ENCODE peak calls at places on chromosomes 12 and 14, in five cellular contexts. A, R, K, P and H are unnamed samples.

GRCh38 chr12:75437564-75437963 is 43.0 kb upstream of the GLIPR1 start:
- DNase-seq in A (peak; percentile 53), R (no peak), K (peak; percentile 54), P (no peak), H (no peak)

GRCh38 chr14:97379091-97379531 is 581.9 kb downstream of the VRK1 start:
- DNase-seq in A (no peak), R (no peak), K (no peak), P (no peak), H (no peak)

GRCh38 chr14:98227000-98227726 is 1044.8 kb downstream of the BCL11B start:
- DNase-seq in A (no peak), R (no peak), K (no peak), P (peak; percentile 28), H (no peak)

GRCh38 chr12:54228471-54228870 is 39.7 kb upstream of the SMUG1 start:
- DNase-seq in A (no peak), R (no peak), K (no peak), P (no peak), H (no peak)

GRCh38 chr12:13173537-13173936 is 23.0 kb upstream of the EMP1 start:
- DNase-seq in A (peak; percentile 91), R (no peak), K (peak; percentile 99), P (peak; percentile 85), H (peak; percentile 29)

GRCh38 chr12:107635139-107635538 is 50.5 kb upstream of the PWP1 start:
- DNase-seq in A (no peak), R (no peak), K (no peak), P (no peak), H (no peak)

GRCh38 chr14:75489480-75489837 is 32.8 kb upstream of the BATF start:
- DNase-seq in A (no peak), R (no peak), K (no peak), P (no peak), H (no peak)

GRCh38 chr12:103012884-103013283 is 55.4 kb downstream of the ASCL1 start:
- DNase-seq in A (no peak), R (no peak), K (no peak), P (no peak), H (no peak)

GRCh38 chr12:79884401-79885006 is 50.4 kb downstream of the PPP1R12A start:
- DNase-seq in A (no peak), R (no peak), K (no peak), P (no peak), H (no peak)

GRCh38 chr12:19964549-19964948 is 403.8 kb upstream of the PDE3A start:
- DNase-seq in A (no peak), R (no peak), K (peak; percentile 34), P (no peak), H (no peak)

GRCh38 chr12:128531153-128531552 is 264.2 kb downstream of the TMEM132C start:
- DNase-seq in A (no peak), R (no peak), K (no peak), P (no peak), H (no peak)

GRCh38 chr12:57836442-57837375 is 9.8 kb downstream of the CTDSP2 start:
- DNase-seq in A (peak; percentile 61), R (peak; percentile 99), K (peak; percentile 82), P (peak; percentile 84), H (peak; percentile 80)

GRCh38 chr12:64826234-64826633 is 1.8 kb downstream of the TBC1D30 start:
- DNase-seq in A (peak; percentile 34), R (peak; percentile 20), K (peak; percentile 61), P (no peak), H (peak; percentile 77)

GRCh38 chr12:12872934-12873275 is 18.5 kb upstream of the GPRC5A start:
- DNase-seq in A (peak; percentile 86), R (no peak), K (peak; percentile 69), P (no peak), H (no peak)

GRCh38 chr14:71692496-71692895 is 239.7 kb upstream of the RGS6 start:
- DNase-seq in A (no peak), R (no peak), K (peak; percentile 50), P (no peak), H (no peak)

GRCh38 chr12:113092478-113093408 is 36.2 kb downstream of the DTX1 start:
- DNase-seq in A (no peak), R (no peak), K (peak; percentile 22), P (no peak), H (peak; percentile 80)

GRCh38 chr12:103166949-103167348 is 209.5 kb downstream of the ASCL1 start:
- DNase-seq in A (no peak), R (no peak), K (no peak), P (no peak), H (no peak)

GRCh38 chr12:93996321-93996720 is 152.1 kb upstream of the PLXNC1 start:
- DNase-seq in A (no peak), R (no peak), K (no peak), P (no peak), H (no peak)

GRCh38 chr14:30322819-30323218 is 236.1 kb upstream of the G2E3 start:
- DNase-seq in A (no peak), R (no peak), K (no peak), P (no peak), H (no peak)

GRCh38 chr14:90510208-90510607 is 113.4 kb downstream of the CALM1 start:
- DNase-seq in A (no peak), R (no peak), K (no peak), P (no peak), H (peak; percentile 86)

GRCh38 chr12:14416658-14417057 is 51.2 kb downstream of the ATF7IP start:
- DNase-seq in A (peak; percentile 56), R (peak; percentile 76), K (peak; percentile 62), P (no peak), H (no peak)

GRCh38 chr12:20212658-20213387 is 155.5 kb upstream of the PDE3A start:
- DNase-seq in A (peak; percentile 69), R (peak; percentile 95), K (peak; percentile 100), P (peak; percentile 95), H (peak; percentile 66)

GRCh38 chr12:102740157-102741032 is 176.6 kb downstream of the PAH start:
- DNase-seq in A (peak; percentile 1), R (no peak), K (peak; percentile 71), P (no peak), H (no peak)

GRCh38 chr12:82300611-82301010 is 57.6 kb downstream of the CCDC59 start:
- DNase-seq in A (no peak), R (no peak), K (no peak), P (no peak), H (no peak)

GRCh38 chr14:99757331-99758070 is 35.7 kb upstream of the EML1 start:
- DNase-seq in A (peak; percentile 95), R (no peak), K (peak; percentile 100), P (peak; percentile 58), H (no peak)

GRCh38 chr12:132433641-132434395 is 56.1 kb upstream of the FBRSL1 start:
- DNase-seq in A (no peak), R (no peak), K (no peak), P (no peak), H (no peak)

DNA sequence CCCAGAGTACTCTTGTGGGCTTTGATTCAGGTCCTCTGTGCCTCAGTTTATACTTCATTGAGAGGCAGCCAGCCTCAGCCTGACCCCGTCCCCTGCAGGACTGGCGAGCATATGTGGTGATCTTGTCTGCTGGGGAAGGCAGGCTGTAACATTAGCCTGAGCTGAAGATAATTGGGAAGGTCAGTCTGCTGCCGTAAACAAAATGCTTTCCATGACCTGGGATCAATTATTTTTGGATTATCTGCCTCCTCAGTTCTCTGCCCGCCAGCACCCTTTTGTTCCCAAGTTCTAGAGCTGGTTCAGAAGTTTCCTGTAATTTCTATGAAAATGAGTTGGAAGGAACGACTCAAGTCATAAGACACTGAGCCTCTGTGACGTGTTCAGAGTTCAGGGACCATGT is 4.5 kb downstream of the ORAI1 start:
- DNase-seq in A (no peak), R (no peak), K (no peak), P (no peak), H (no peak)
- H3K4me1 ChIP-seq in A (peaks cover 17% of the 10 kb centered on the region), R (peaks cover 26% of the 10 kb centered on the region), K (peaks cover 19% of the 10 kb centered on the region), P (no peaks in the 10 kb centered on the region), H (peaks cover 13% of the 10 kb centered on the region)

GRCh38 chr14:21496453-21496852 is 14.7 kb downstream of the METTL3 start:
- DNase-seq in A (no peak), R (no peak), K (no peak), P (no peak), H (no peak)

GRCh38 chr14:21498540-21499526 is 12.3 kb downstream of the METTL3 start:
- DNase-seq in A (peak; percentile 19), R (no peak), K (peak; percentile 80), P (no peak), H (no peak)

GRCh38 chr14:21494902-21495762 is 16.0 kb downstream of the METTL3 start:
- DNase-seq in A (no peak), R (no peak), K (peak; percentile 49), P (no peak), H (no peak)
- H3K27ac ChIP-seq in A (no peak overlapping the region), R (no peak overlapping the region), K (peak overlapping the region; percentile 53), P (no peak overlapping the region), H (no peak overlapping the region)

GRCh38 chr12:56164345-56164729 is 6.2 kb downstream of the MYL6 start:
- DNase-seq in A (no peak), R (no peak), K (no peak), P (no peak), H (no peak)
- H3K36me3 ChIP-seq in A (peaks cover 26% of the 10 kb centered on the region), R (peaks cover 85% of the 10 kb centered on the region), K (peaks cover 20% of the 10 kb centered on the region), P (peaks cover 99% of the 10 kb centered on the region), H (peaks cover 17% of the 10 kb centered on the region)

DNA sequence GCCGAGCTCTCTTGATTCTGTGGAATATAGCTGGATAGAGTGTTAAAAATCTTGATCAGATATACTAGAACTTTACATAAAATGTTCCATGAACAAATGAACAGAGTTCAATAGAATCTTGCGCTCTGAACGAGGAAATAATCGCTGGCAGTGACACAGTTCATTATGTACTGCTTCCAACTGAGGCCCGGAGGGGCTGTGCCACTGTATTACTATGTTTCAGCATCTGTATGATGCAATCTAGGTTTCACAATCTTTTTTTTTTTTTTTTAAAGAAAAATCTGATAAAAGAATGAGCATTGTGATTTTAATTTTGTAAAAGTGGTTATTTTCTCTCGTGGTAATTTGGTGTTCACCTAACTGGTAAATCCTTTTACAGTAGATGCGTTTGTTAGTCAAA is 77.2 kb downstream of the FERMT2 start:
- DNase-seq in A (peak; percentile 27), R (no peak), K (peak; percentile 87), P (no peak), H (no peak)
- H3K4me1 ChIP-seq in A (peaks cover 27% of the 10 kb centered on the region), R (no peaks in the 10 kb centered on the region), K (peaks cover 67% of the 10 kb centered on the region), P (peaks cover 24% of the 10 kb centered on the region), H (no peaks in the 10 kb centered on the region)